ENCODE peak calls at places on chromosomes 11 and 22, in five cellular contexts. Z, I, H, S and L are unnamed samples.

GRCh38 chr22:31440681-31441080 is 41.3 kb downstream of the DRG1 start:
- DNase-seq in Z (no peak), H (no peak), S (no peak), I (no peak), L (no peak)

GRCh38 chr22:49633010-49633324 is 194.7 kb downstream of the BRD1 start:
- DNase-seq in Z (no peak), H (no peak), I (no peak), S (no peak), L (no peak)

GRCh38 chr11:34075178-34075820 is 23.8 kb downstream of the CAPRIN1 start:
- DNase-seq in S (peak), H (peak), Z (no peak), I (no peak), L (no peak)

GRCh38 chr11:100619484-100619883 is 67.6 kb upstream of the ARHGAP42 start:
- DNase-seq in Z (no peak), H (peak), I (no peak), S (no peak), L (no peak)

GRCh38 chr11:9962722-9963121 is 298.8 kb downstream of the SWAP70 start:
- DNase-seq in S (no peak), H (no peak), I (no peak), Z (no peak), L (no peak)

GRCh38 chr11:10076458-10077141 is 217.4 kb downstream of the SBF2 start:
- DNase-seq in H (peak), I (no peak), S (peak), Z (no peak), L (peak)

GRCh38 chr11:30196400-30197206 is 34.2 kb upstream of the FSHB start:
- DNase-seq in H (peak), I (no peak), S (peak), Z (peak), L (peak)

GRCh38 chr11:43924112-43924855 is 18.2 kb upstream of the C11orf96 start:
- DNase-seq in S (no peak), Z (no peak), I (no peak), H (no peak), L (peak)

GRCh38 chr11:63683133-63683991 is 2.1 kb downstream of the RTN3 start:
- DNase-seq in S (peak), H (peak), Z (no peak), I (no peak), L (no peak)

GRCh38 chr22:21755855-21756284 is 20.3 kb upstream of the YPEL1 start:
- DNase-seq in I (no peak), H (peak), S (peak), Z (no peak), L (no peak)

GRCh38 chr11:105179542-105180278 is 40.1 kb upstream of the CARD18 start:
- DNase-seq in H (no peak), S (no peak), I (no peak), Z (no peak), L (no peak)

GRCh38 chr22:24486501-24486921 is 8.6 kb upstream of the UPB1 start:
- DNase-seq in Z (no peak), I (no peak), S (peak), H (peak), L (no peak)

GRCh38 chr11:69636870-69637600 is 3.9 kb upstream of the CCND1 start:
- DNase-seq in I (no peak), H (no peak), S (no peak), Z (no peak), L (no peak)